ENCODE peak calls at places on chromosomes 5 and 9, in eight cellular contexts. Y is adrenal gland, R is sigmoid colon, H is transverse colon, K is heart left ventricle, U is stomach, N is HepG2, P is A549. G is an unnamed sample.

GRCh38 chr9:69181908-69182353 is 7.9 kb downstream of the TJP2 start:
- DNase-seq in Y (no peak), R (no peak), H (no peak), K (peak; percentile 31), U (no peak), N (no peak), P (no peak), G (no peak)

GRCh38 chr5:112420111-112420864 is 1.2 kb upstream of the EPB41L4A start:
- DNase-seq in Y (peak; percentile 88), R (peak; percentile 88), H (peak; percentile 87), K (peak; percentile 87), U (peak; percentile 88), N (peak; percentile 41), P (peak; percentile 83), G (peak; percentile 72)

GRCh38 chr5:107968998-107969397 is 298.3 kb upstream of the EFNA5 start:
- DNase-seq in Y (no peak), R (no peak), H (no peak), K (no peak), U (no peak), N (no peak), P (no peak), G (no peak)

GRCh38 chr9:129145841-129146292 is 32.2 kb downstream of the IER5L start:
- DNase-seq in Y (peak; percentile 35), R (peak; percentile 88), H (no peak), K (peak; percentile 76), U (no peak), N (peak; percentile 21), P (no peak), G (no peak)

GRCh38 chr5:86971034-86971511 is 296.6 kb upstream of the RASA1 start:
- DNase-seq in Y (peak; percentile 8), R (no peak), H (no peak), K (no peak), U (no peak), N (peak; percentile 3), P (peak; percentile 31), G (no peak)

GRCh38 chr5:16461782-16462181 is 3.8 kb downstream of the ZNF622 start:
- DNase-seq in Y (no peak), R (no peak), H (no peak), K (no peak), U (no peak), N (peak; percentile 60), P (no peak), G (no peak)

GRCh38 chr5:79133121-79133656 is 21.6 kb downstream of the BHMT start:
- DNase-seq in Y (no peak), R (no peak), H (no peak), K (no peak), U (no peak), N (peak; percentile 7), P (peak; percentile 35), G (no peak)

GRCh38 chr9:22097712-22098111 is 88.6 kb upstream of the CDKN2B start:
- DNase-seq in Y (peak; percentile 23), R (no peak), H (no peak), K (no peak), U (no peak), N (no peak), P (no peak), G (no peak)

GRCh38 chr9:105637787-105638395 is 24.4 kb upstream of the TAL2 start:
- DNase-seq in Y (no peak), R (no peak), H (no peak), K (no peak), U (no peak), N (no peak), P (no peak), G (no peak)

GRCh38 chr5:75049581-75050274 is 2.6 kb downstream of the GCNT4 start:
- DNase-seq in Y (peak; percentile 47), R (no peak), H (peak; percentile 77), K (peak; percentile 39), U (peak; percentile 70), N (peak; percentile 69), P (peak; percentile 83), G (no peak)

GRCh38 chr9:129240581-129241211 is 62.6 kb upstream of the IER5L start:
- DNase-seq in Y (no peak), R (no peak), H (no peak), K (no peak), U (no peak), N (no peak), P (no peak), G (no peak)

GRCh38 chr9:114008667-114009410 is 69.3 kb downstream of the AMBP start:
- DNase-seq in Y (no peak), R (peak; percentile 35), H (no peak), K (peak; percentile 8), U (peak; percentile 7), N (no peak), P (no peak), G (peak; percentile 1)

GRCh38 chr5:131986161-131986912 is 25.1 kb downstream of the ACSL6 start:
- DNase-seq in Y (no peak), R (no peak), H (no peak), K (no peak), U (no peak), N (no peak), P (no peak), G (no peak)

GRCh38 chr5:77561965-77562364 is 69.8 kb upstream of the WDR41 start:
- DNase-seq in Y (no peak), R (no peak), H (no peak), K (no peak), U (no peak), N (no peak), P (no peak), G (no peak)

GRCh38 chr5:61313960-61314681 is 17.9 kb upstream of the ZSWIM6 start:
- DNase-seq in Y (peak; percentile 29), R (no peak), H (no peak), K (no peak), U (no peak), N (no peak), P (peak; percentile 80), G (no peak)

GRCh38 chr9:1298027-1298426 is 247.9 kb downstream of the DMRT2 start:
- DNase-seq in Y (no peak), R (no peak), H (no peak), K (no peak), U (no peak), N (no peak), P (no peak), G (no peak)

GRCh38 chr5:51381801-51382507 is 1.3 kb upstream of the ISL1 start:
- DNase-seq in Y (no peak), R (no peak), H (no peak), K (no peak), U (no peak), N (no peak), P (no peak), G (no peak)

GRCh38 chr5:51382508-51382758 is 815 bp upstream of the ISL1 start:
- DNase-seq in Y (no peak), R (no peak), H (no peak), K (no peak), U (no peak), N (no peak), P (no peak), G (no peak)

GRCh38 chr5:51378778-51379652 is 4.2 kb upstream of the ISL1 start:
- DNase-seq in Y (no peak), R (no peak), H (no peak), K (no peak), U (no peak), N (no peak), P (no peak), G (no peak)

GRCh38 chr5:51382759-51383493 is at the start of gene ISL1:
- DNase-seq in Y (peak; percentile 35), R (peak; percentile 90), H (peak; percentile 63), K (no peak), U (peak; percentile 94), N (no peak), P (peak; percentile 60), G (no peak)

GRCh38 chr5:51380603-51381207 is 2.5 kb upstream of the ISL1 start:
- DNase-seq in Y (no peak), R (no peak), H (no peak), K (no peak), U (peak; percentile 41), N (peak; percentile 6), P (no peak), G (no peak)
- TF ChIP-seq CTCF in Y (peak; percentile 51), R (no peak), H (peak; percentile 43), K (no peak), U (peak; percentile 49), N (peak; percentile 34), P (peak; percentile 34), G (no peak)

DNA sequence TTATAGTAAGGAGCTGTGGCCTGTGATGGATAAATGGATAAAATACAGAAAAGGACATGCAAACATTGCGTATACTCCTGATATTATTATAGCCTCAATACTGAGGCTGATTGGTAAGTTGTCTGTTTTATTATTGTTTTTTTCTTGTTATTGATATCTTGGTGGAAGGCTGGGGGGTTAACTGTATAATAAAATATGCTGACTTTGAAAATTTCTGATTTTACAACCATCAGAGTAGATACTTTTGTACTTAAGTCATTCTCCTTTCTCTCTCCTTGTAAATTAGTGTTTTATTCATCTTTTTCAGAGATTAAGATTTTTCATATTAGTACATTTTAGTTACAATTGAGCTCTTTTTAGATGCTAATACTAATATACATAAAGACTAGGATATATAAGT is 53.5 kb downstream of the ICE1 start:
- DNase-seq in Y (no peak), R (no peak), H (no peak), K (no peak), U (no peak), N (no peak), P (no peak), G (no peak)
- TF ChIP-seq POLR2A in Y (no peak), R (no peak), H (no peak), K (no peak), U (no peak), N (no peak), P (no peak), G (no peak)

GRCh38 chr5:40904205-40904993 is 4.9 kb upstream of the C7 start:
- DNase-seq in Y (peak; percentile 76), R (peak; percentile 75), H (peak; percentile 70), K (peak; percentile 66), U (peak; percentile 75), N (peak; percentile 71), P (peak; percentile 71), G (no peak)
- TF ChIP-seq CTCF in Y (peak; percentile 98), R (peak; percentile 73), H (peak; percentile 84), K (peak; percentile 91), U (peak; percentile 94), N (peak; percentile 92), P (peak; percentile 85), G (peak; percentile 79)

DNA sequence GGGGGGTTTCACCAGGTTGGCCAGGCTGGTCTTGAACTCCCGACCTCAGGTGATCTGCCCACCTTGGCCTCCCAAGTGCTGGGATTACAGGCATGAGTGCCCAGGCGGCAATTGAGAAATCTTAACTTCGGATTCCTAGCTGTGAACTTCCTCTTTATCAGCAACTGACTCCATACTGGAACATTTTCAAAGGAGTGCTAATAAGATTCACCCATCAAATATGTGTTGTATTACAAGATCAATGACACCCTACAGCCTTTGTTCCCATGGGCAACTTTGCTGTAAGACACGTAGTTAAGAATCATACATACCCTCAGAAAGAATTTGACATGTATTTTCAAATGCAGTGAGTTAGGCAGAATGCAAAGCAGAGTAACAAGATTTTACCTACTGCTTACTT is 23.1 kb upstream of the ACOT12 start:
- DNase-seq in Y (no peak), R (no peak), H (no peak), K (no peak), U (no peak), N (no peak), P (no peak), G (no peak)
- TF ChIP-seq POLR2A in Y (no peak), R (no peak), H (no peak), K (no peak), U (no peak), N (no peak), P (no peak), G (no peak)

G was measured in breast epithelium.